ENCODE peak calls at places on chromosome 14, in eight cellular contexts. I, L, D, N, G, E, Y and V are unnamed samples. For H3K4me1, the result is how much of the 10 kb centered on the place peaks cover.

GRCh38 chr14:22588419-22589095 is 467 bp downstream of the DAD1 start:
- DNase-seq in I (no peak), L (no peak), D (no peak), N (no peak), G (no peak), E (no peak), Y (no peak), V (no peak)

GRCh38 chr14:101704140-101704539 is 57.4 kb upstream of the PPP2R5C start:
- DNase-seq in I (no peak), L (no peak), D (no peak), N (no peak), G (no peak), E (no peak), Y (no peak), V (no peak)

GRCh38 chr14:61812347-61813100 is 50.3 kb downstream of the SNAPC1 start:
- DNase-seq in I (no peak), L (no peak), D (no peak), N (no peak), G (peak), E (no peak), Y (peak), V (no peak)

GRCh38 chr14:105591052-105591451 is 64.7 kb downstream of the TMEM121 start:
- DNase-seq in I (no peak), L (no peak), D (no peak), N (no peak), G (no peak), E (no peak), Y (no peak), V (no peak)

GRCh38 chr14:64502476-64503183 is 1.0 kb downstream of the ZBTB25 start:
- DNase-seq in I (no peak), L (no peak), D (no peak), N (peak), G (peak), E (no peak), Y (peak), V (no peak)

GRCh38 chr14:69760810-69761209 is 6.1 kb upstream of the SRSF5 start:
- DNase-seq in I (no peak), L (no peak), D (no peak), N (no peak), G (no peak), E (no peak), Y (no peak), V (no peak)

GRCh38 chr14:31229638-31230229 is 22.1 kb upstream of the HECTD1 start:
- DNase-seq in I (no peak), L (no peak), D (no peak), N (peak), G (peak), E (peak), Y (peak), V (peak)

GRCh38 chr14:102927346-102927877 is 4.9 kb downstream of the AMN start:
- DNase-seq in I (no peak), L (no peak), D (no peak), N (peak), G (peak), E (no peak), Y (peak), V (no peak)

GRCh38 chr14:39880965-39881364 is 448.7 kb upstream of the FBXO33 start:
- DNase-seq in I (no peak), L (no peak), D (no peak), N (no peak), G (no peak), E (no peak), Y (no peak), V (no peak)

GRCh38 chr14:77593501-77593911 is 22.9 kb downstream of the SPTLC2 start:
- DNase-seq in I (no peak), L (no peak), D (no peak), N (peak), G (no peak), E (no peak), Y (no peak), V (no peak)

GRCh38 chr14:68140111-68140741 is 320.6 kb downstream of the RAD51B start:
- DNase-seq in I (no peak), L (no peak), D (no peak), N (peak), G (peak), E (no peak), Y (peak), V (peak)

GRCh38 chr14:43539210-43539609 is 967.9 kb downstream of the FSCB start:
- DNase-seq in I (no peak), L (no peak), D (no peak), N (peak), G (peak), E (no peak), Y (peak), V (no peak)

GRCh38 chr14:105220699-105221597 is 27.4 kb upstream of the BTBD6 start:
- DNase-seq in I (no peak), L (no peak), D (no peak), N (no peak), G (no peak), E (peak), Y (no peak), V (no peak)

GRCh38 chr14:66105819-66106218 is 380.4 kb upstream of the CCDC196 start:
- DNase-seq in I (no peak), L (no peak), D (no peak), N (peak), G (no peak), E (no peak), Y (no peak), V (no peak)

GRCh38 chr14:74630881-74631690 is 19.0 kb upstream of the LTBP2 start:
- DNase-seq in I (no peak), L (no peak), D (no peak), N (no peak), G (no peak), E (no peak), Y (no peak), V (peak)

GRCh38 chr14:77268989-77269595 is 1.9 kb downstream of the NGB start:
- DNase-seq in I (no peak), L (no peak), D (no peak), N (no peak), G (no peak), E (no peak), Y (peak), V (peak)

GRCh38 chr14:63406341-63406740 is 87.6 kb upstream of the GPHB5 start:
- DNase-seq in I (no peak), L (no peak), D (no peak), N (no peak), G (no peak), E (no peak), Y (no peak), V (no peak)

GRCh38 chr14:69484444-69485113 is at the start of gene PLEKHD1:
- DNase-seq in I (no peak), L (no peak), D (no peak), N (peak), G (peak), E (no peak), Y (peak), V (peak)

GRCh38 chr14:99548285-99548684 is 55.7 kb downstream of the CCDC85C start:
- DNase-seq in I (no peak), L (no peak), D (no peak), N (no peak), G (no peak), E (no peak), Y (no peak), V (no peak)

GRCh38 chr14:70257526-70257925 is 68.8 kb upstream of the SLC8A3 start:
- DNase-seq in I (no peak), L (no peak), D (no peak), N (peak), G (no peak), E (no peak), Y (peak), V (peak)

GRCh38 chr14:102090713-102091112 is 3.9 kb upstream of the HSP90AA1 start:
- DNase-seq in I (no peak), L (no peak), D (no peak), N (no peak), G (no peak), E (no peak), Y (no peak), V (no peak)

GRCh38 chr14:34365309-34365915 is 96.6 kb downstream of the SPTSSA start:
- DNase-seq in I (no peak), L (no peak), D (no peak), N (peak), G (peak), E (no peak), Y (peak), V (no peak)

GRCh38 chr14:34501004-34501580 is 38.4 kb downstream of the EAPP start:
- DNase-seq in I (no peak), L (no peak), D (no peak), N (no peak), G (no peak), E (no peak), Y (no peak), V (no peak)

GRCh38 chr14:103880334-103880985 is 33.1 kb upstream of the PPP1R13B start:
- DNase-seq in I (no peak), L (no peak), D (peak), N (peak), G (peak), E (peak), Y (no peak), V (peak)

GRCh38 chr14:69288956-69289705 is 29.2 kb downstream of the GALNT16 start:
- DNase-seq in I (no peak), L (no peak), D (no peak), N (no peak), G (no peak), E (no peak), Y (no peak), V (no peak)

GRCh38 chr14:29868000-29868399 is 59.6 kb downstream of the PRKD1 start:
- DNase-seq in I (no peak), L (no peak), D (no peak), N (no peak), G (no peak), E (no peak), Y (no peak), V (no peak)

GRCh38 chr14:65949711-65950516 is 536.3 kb upstream of the CCDC196 start:
- DNase-seq in I (no peak), L (no peak), D (no peak), N (peak), G (peak), E (peak), Y (no peak), V (no peak)

GRCh38 chr14:69317780-69318179 is 57.8 kb downstream of the GALNT16 start:
- DNase-seq in I (no peak), L (no peak), D (no peak), N (no peak), G (no peak), E (no peak), Y (no peak), V (no peak)

GRCh38 chr14:99134333-99135046 is 137.5 kb downstream of the BCL11B start:
- DNase-seq in I (no peak), L (no peak), D (no peak), N (no peak), G (no peak), E (no peak), Y (no peak), V (no peak)

GRCh38 chr14:52003324-52003723 is 14.0 kb downstream of the RTRAF start:
- DNase-seq in I (no peak), L (no peak), D (no peak), N (no peak), G (no peak), E (no peak), Y (no peak), V (no peak)

GRCh38 chr14:71739273-71739990 is 192.8 kb upstream of the RGS6 start:
- DNase-seq in I (no peak), L (no peak), D (no peak), N (peak), G (peak), E (no peak), Y (peak), V (no peak)

GRCh38 chr14:68379510-68380303 is 413.2 kb downstream of the ZFP36L1 start:
- DNase-seq in I (no peak), L (no peak), D (no peak), N (peak), G (no peak), E (no peak), Y (no peak), V (no peak)

GRCh38 chr14:105865266-105865903 is 339.0 kb downstream of the TMEM121 start:
- DNase-seq in I (no peak), L (no peak), D (no peak), N (no peak), G (no peak), E (peak), Y (no peak), V (no peak)

GRCh38 chr14:60250318-60251035 is 1.5 kb downstream of the PPM1A start:
- DNase-seq in I (no peak), L (no peak), D (no peak), N (peak), G (peak), E (no peak), Y (peak), V (peak)

GRCh38 chr14:74238974-74239847 is at the start of gene VSX2:
- DNase-seq in I (no peak), L (no peak), D (no peak), N (no peak), G (no peak), E (no peak), Y (peak), V (no peak)

GRCh38 chr14:56992332-56992820 is 182.1 kb upstream of the OTX2 start:
- DNase-seq in I (no peak), L (no peak), D (no peak), N (no peak), G (no peak), E (no peak), Y (no peak), V (no peak)
- H3K4me1 ChIP-seq in I (under half), L (under half), D (under half), N (under half), G (under half), E (under half), Y (under half), V (under half)

GRCh38 chr14:56147980-56148901 is 30.0 kb downstream of the PELI2 start:
- DNase-seq in I (no peak), L (no peak), D (no peak), N (no peak), G (no peak), E (no peak), Y (peak), V (no peak)
- H3K4me3 ChIP-seq in I (no peak), L (no peak), D (no peak), N (no peak), G (no peak), E (no peak), Y (peak), V (no peak)

GRCh38 chr14:93009471-93010117 is 86.6 kb downstream of the CHGA start:
- DNase-seq in I (no peak), L (no peak), D (no peak), N (no peak), G (no peak), E (peak), Y (no peak), V (peak)
- H3K4me1 ChIP-seq in I (under half), L (under half), D (under half), N (under half), G (under half), E (half or more), Y (under half), V (half or more)

GRCh38 chr14:95876769-95877490 is at the start of gene TUNAR:
- DNase-seq in I (no peak), L (no peak), D (no peak), N (no peak), G (no peak), E (no peak), Y (peak), V (no peak)
- H3K4me3 ChIP-seq in I (no peak), L (no peak), D (peak), N (no peak), G (no peak), E (peak), Y (peak), V (no peak)

GRCh38 chr14:56127156-56127555 is 8.9 kb downstream of the PELI2 start:
- DNase-seq in I (no peak), L (no peak), D (no peak), N (no peak), G (no peak), E (no peak), Y (no peak), V (no peak)

GRCh38 chr14:56129092-56129491 is 10.9 kb downstream of the PELI2 start:
- DNase-seq in I (no peak), L (no peak), D (no peak), N (no peak), G (no peak), E (no peak), Y (peak), V (no peak)

GRCh38 chr14:56124296-56124695 is 6.1 kb downstream of the PELI2 start:
- DNase-seq in I (no peak), L (no peak), D (no peak), N (no peak), G (no peak), E (no peak), Y (no peak), V (no peak)

GRCh38 chr14:56125772-56126411 is 7.7 kb downstream of the PELI2 start:
- DNase-seq in I (no peak), L (no peak), D (no peak), N (no peak), G (no peak), E (no peak), Y (no peak), V (peak)

DNA sequence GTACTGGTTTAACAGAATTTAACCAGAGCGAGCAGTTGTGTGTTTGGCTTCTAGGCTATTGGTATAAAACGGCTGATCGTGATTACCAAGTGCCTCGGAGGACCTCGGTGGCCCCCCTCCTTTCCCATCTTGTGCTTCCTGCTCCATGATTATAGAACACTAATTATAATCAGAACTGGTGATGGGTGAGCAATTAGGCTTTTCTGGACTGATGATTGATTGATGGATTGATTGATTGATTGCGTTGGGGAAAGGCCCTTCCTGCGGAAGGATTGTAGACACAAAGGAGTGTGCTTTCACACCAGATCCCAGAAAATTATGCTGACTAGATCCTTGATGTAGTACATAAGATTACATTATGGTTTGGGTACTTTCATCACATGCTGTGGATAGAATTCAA is 8.3 kb downstream of the PELI2 start:
- DNase-seq in I (no peak), L (no peak), D (no peak), N (no peak), G (no peak), E (no peak), Y (no peak), V (no peak)
- H3K4me1 ChIP-seq in I (under half), L (under half), D (under half), N (under half), G (under half), E (under half), Y (half or more), V (under half)

GRCh38 chr14:90281766-90282165 is 25.4 kb downstream of the PSMC1 start:
- DNase-seq in I (no peak), L (no peak), D (no peak), N (no peak), G (no peak), E (no peak), Y (no peak), V (no peak)
- H3K4me3 ChIP-seq in I (no peak), L (no peak), D (no peak), N (no peak), G (no peak), E (no peak), Y (no peak), V (no peak)